ENCODE peak calls at places on chromosomes 13 and 19, in ten cellular contexts. C, V, P, I, K, N, T, Y, S and B are unnamed samples.

GRCh38 chr19:46697142-46697960 is 19.6 kb downstream of the PRKD2 start:
- DNase-seq in C (no peak), V (peak; percentile 49), P (no peak), I (peak; percentile 99), K (peak; percentile 93), N (peak; percentile 95), T (peak; percentile 85), Y (peak; percentile 99), S (no peak), B (no peak)

GRCh38 chr13:114119196-114119595 is 13.2 kb downstream of the RASA3 start:
- DNase-seq in C (no peak), V (peak; percentile 95), P (peak; percentile 30), I (peak; percentile 93), K (no peak), N (no peak), T (peak; percentile 48), Y (peak; percentile 94), S (no peak), B (no peak)

GRCh38 chr13:59201836-59202235 is 961.9 kb downstream of the DIAPH3 start:
- DNase-seq in C (no peak), V (no peak), P (no peak), I (no peak), K (no peak), N (no peak), T (no peak), Y (no peak), S (no peak), B (no peak)

GRCh38 chr19:53195265-53195879 is 2.2 kb upstream of the ZNF665 start:
- DNase-seq in C (peak; percentile 75), V (peak; percentile 81), P (peak; percentile 74), I (peak; percentile 92), K (peak; percentile 90), N (peak; percentile 80), T (peak; percentile 75), Y (peak; percentile 86), S (peak; percentile 48), B (peak; percentile 37)

GRCh38 chr13:45310341-45311138 is 30.4 kb downstream of the TPT1 start:
- DNase-seq in C (no peak), V (no peak), P (no peak), I (no peak), K (no peak), N (no peak), T (no peak), Y (no peak), S (no peak), B (no peak)

GRCh38 chr19:55189424-55189823 is 9.3 kb upstream of the SYT5 start:
- DNase-seq in C (no peak), V (peak; percentile 95), P (peak; percentile 100), I (no peak), K (no peak), N (peak; percentile 84), T (peak; percentile 53), Y (peak; percentile 41), S (no peak), B (no peak)

GRCh38 chr19:33702606-33703437 is 81.1 kb downstream of the CHST8 start:
- DNase-seq in C (no peak), V (no peak), P (no peak), I (no peak), K (no peak), N (peak; percentile 39), T (no peak), Y (no peak), S (no peak), B (no peak)

GRCh38 chr19:38930776-38931761 is at the start of gene MRPS12:
- DNase-seq in C (peak; percentile 98), V (peak; percentile 99), P (peak; percentile 98), I (peak; percentile 99), K (peak; percentile 99), N (peak; percentile 99), T (peak; percentile 99), Y (peak; percentile 99), S (peak; percentile 95), B (peak; percentile 98)

GRCh38 chr13:110506859-110507566 is 54.5 kb downstream of the RAB20 start:
- DNase-seq in C (no peak), V (peak; percentile 10), P (peak; percentile 13), I (no peak), K (peak; percentile 94), N (no peak), T (peak; percentile 82), Y (no peak), S (no peak), B (no peak)
- H3K27ac ChIP-seq in C (no peak overlapping the region), V (no peak overlapping the region), P (no peak overlapping the region), I (no peak overlapping the region), K (peak overlapping the region; percentile 66), N (no peak overlapping the region), T (peak overlapping the region; percentile 71), Y (no peak overlapping the region), S (peak overlapping the region; percentile 51), B (no peak overlapping the region)

GRCh38 chr19:2145831-2146241 is 5.5 kb downstream of the AP3D1 start:
- DNase-seq in C (peak; percentile 16), V (peak; percentile 21), P (no peak), I (no peak), K (no peak), N (no peak), T (no peak), Y (no peak), S (no peak), B (no peak)

GRCh38 chr19:2144190-2144589 is 7.2 kb downstream of the AP3D1 start:
- DNase-seq in C (no peak), V (no peak), P (no peak), I (no peak), K (no peak), N (no peak), T (no peak), Y (no peak), S (no peak), B (no peak)

GRCh38 chr19:2139385-2140192 is 11.8 kb downstream of the AP3D1 start:
- DNase-seq in C (no peak), V (no peak), P (no peak), I (no peak), K (no peak), N (no peak), T (no peak), Y (no peak), S (no peak), B (no peak)

GRCh38 chr19:2140193-2140545 is 11.2 kb downstream of the AP3D1 start:
- DNase-seq in C (no peak), V (no peak), P (no peak), I (no peak), K (no peak), N (no peak), T (no peak), Y (no peak), S (no peak), B (no peak)

GRCh38 chr19:2142173-2142829 is 9.1 kb downstream of the AP3D1 start:
- DNase-seq in C (no peak), V (no peak), P (no peak), I (no peak), K (no peak), N (no peak), T (no peak), Y (no peak), S (no peak), B (no peak)
- H3K27ac ChIP-seq in C (no peak overlapping the region), V (no peak overlapping the region), P (no peak overlapping the region), I (no peak overlapping the region), K (no peak overlapping the region), N (no peak overlapping the region), T (no peak overlapping the region), Y (no peak overlapping the region), S (no peak overlapping the region), B (no peak overlapping the region)

DNA sequence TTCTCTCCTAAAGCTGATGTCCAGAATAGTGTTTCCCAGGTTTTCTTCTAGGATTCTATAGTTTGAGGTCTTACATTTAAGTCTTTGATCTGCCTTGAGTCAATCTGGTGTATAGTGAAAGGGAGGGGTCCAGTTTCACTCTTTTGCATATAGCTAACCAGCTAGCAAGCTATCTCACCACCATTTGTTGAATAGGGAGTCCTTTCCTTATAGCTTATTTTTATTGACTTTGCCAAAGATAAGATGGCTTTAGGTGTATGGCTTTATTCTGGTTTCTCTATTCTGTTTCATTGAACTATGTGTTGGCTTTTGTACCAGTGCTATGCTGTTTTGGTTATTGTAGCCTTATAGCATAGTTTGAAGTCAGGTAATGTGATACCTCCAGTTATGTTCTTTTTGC is 1386.1 kb downstream of the SLITRK5 start:
- DNase-seq in C (no peak), V (no peak), P (no peak), I (no peak), K (no peak), N (no peak), T (no peak), Y (no peak), S (no peak), B (no peak)
- H3K27ac ChIP-seq in C (no peak overlapping the region), V (no peak overlapping the region), P (no peak overlapping the region), I (no peak overlapping the region), K (no peak overlapping the region), N (no peak overlapping the region), T (no peak overlapping the region), Y (no peak overlapping the region), S (no peak overlapping the region), B (no peak overlapping the region)

GRCh38 chr13:101511766-101512165 is 59.3 kb downstream of the ITGBL1 start:
- DNase-seq in C (no peak), V (no peak), P (no peak), I (no peak), K (no peak), N (no peak), T (no peak), Y (no peak), S (no peak), B (no peak)
- H3K27ac ChIP-seq in C (no peak overlapping the region), V (no peak overlapping the region), P (no peak overlapping the region), I (no peak overlapping the region), K (peak overlapping the region; percentile 10), N (no peak overlapping the region), T (no peak overlapping the region), Y (no peak overlapping the region), S (no peak overlapping the region), B (no peak overlapping the region)

DNA sequence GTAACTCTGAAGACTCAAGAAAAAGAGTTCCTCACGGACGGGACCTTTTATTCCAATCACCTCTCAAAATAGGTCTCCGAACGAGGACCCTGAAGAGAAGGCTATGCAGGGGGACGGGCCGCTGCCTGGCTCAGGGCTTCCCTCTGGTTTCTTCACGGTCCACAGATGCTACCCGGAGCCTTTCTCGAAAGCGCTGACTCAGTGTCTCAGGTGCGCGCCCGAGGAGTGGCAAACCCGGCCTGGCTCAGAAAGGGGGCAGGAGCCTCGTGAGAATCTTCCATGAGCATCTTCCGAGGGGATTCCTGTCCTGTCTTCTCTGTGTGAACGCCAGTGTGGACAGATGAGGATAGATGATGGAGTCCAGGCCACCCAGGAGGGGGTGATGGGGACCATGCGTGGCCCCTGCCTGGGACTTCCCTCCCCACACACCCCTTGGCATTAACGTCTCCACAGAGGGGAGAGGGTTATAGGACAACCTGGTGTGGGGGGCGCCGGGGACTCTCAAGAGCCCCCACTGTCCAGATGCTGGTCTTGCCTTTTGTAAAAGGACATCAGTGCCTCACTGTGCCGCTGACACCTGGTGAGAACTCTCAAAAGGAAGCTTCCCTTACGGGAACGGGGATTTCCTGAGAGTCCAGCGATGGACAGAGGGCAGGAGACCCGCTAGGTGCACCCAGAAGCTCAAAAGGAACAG is 16.5 kb downstream of the LSM4 start:
- DNase-seq in C (no peak), V (no peak), P (no peak), I (peak; percentile 38), K (no peak), N (no peak), T (no peak), Y (no peak), S (no peak), B (no peak)
- H3K27ac ChIP-seq in C (peak overlapping the region; percentile 91), V (peak overlapping the region; percentile 6), P (no peak overlapping the region), I (peak overlapping the region; percentile 29), K (peak overlapping the region; percentile 100), N (no peak overlapping the region), T (peak overlapping the region; percentile 100), Y (no peak overlapping the region), S (no peak overlapping the region), B (peak overlapping the region; percentile 53)

DNA sequence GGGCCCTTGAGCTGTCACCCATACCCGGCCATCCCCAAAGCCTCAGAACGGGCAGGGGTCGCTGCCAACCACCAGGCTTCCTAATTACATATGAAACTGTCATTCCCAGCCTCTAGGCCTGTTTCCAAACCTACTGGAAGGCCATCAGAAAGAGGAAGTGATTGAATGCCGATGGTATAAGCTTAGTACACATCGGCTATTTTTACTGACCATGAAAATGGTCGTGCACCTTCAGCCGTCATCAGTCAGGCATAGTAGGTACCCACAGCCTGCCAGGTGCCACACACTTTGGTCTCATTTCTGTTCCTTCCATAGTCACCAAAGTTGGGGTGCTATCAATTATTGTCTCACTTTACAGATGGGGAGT is 10.2 kb downstream of the KRI1 start:
- DNase-seq in C (no peak), V (no peak), P (no peak), I (no peak), K (no peak), N (no peak), T (no peak), Y (no peak), S (no peak), B (no peak)
- H3K27ac ChIP-seq in C (no peak overlapping the region), V (no peak overlapping the region), P (peak overlapping the region; percentile 15), I (peak overlapping the region; percentile 16), K (no peak overlapping the region), N (peak overlapping the region; percentile 50), T (no peak overlapping the region), Y (no peak overlapping the region), S (no peak overlapping the region), B (no peak overlapping the region)